ENCODE peak calls at places on chromosomes 4 and X, in four cellular contexts. O is GM12878, J is fibroblast of lung, L is HepG2. G is an unnamed sample.
A peak's percentile ranks its signal among the peaks of the same experiment; 100 is the strongest.

GRCh38 chrX:47843363-47843762 is 6.7 kb downstream of the ZNF81 start:
- DNase-seq in O (no peak), J (no peak), L (no peak), G (no peak)

GRCh38 chrX:82218361-82218760 is 1016.5 kb downstream of the SH3BGRL start:
- DNase-seq in O (peak; percentile 1), J (peak; percentile 5), L (peak; percentile 0), G (peak; percentile 88)

GRCh38 chr4:5758741-5759140 is 47.7 kb downstream of the EVC start:
- DNase-seq in O (peak; percentile 37), J (peak; percentile 81), L (no peak), G (no peak)

GRCh38 chr4:156946508-156947197 is 24.9 kb downstream of the PDGFC start:
- DNase-seq in O (no peak), J (peak; percentile 98), L (no peak), G (no peak)

GRCh38 chr4:32145987-32146386 is 1425.8 kb downstream of the PCDH7 start:
- DNase-seq in O (no peak), J (no peak), L (no peak), G (no peak)

GRCh38 chr4:110371016-110371795 is 104.7 kb upstream of the ENPEP start:
- DNase-seq in O (no peak), J (no peak), L (no peak), G (no peak)

GRCh38 chr4:40478215-40478614 is 143.1 kb downstream of the CHRNA9 start:
- DNase-seq in O (no peak), J (no peak), L (no peak), G (no peak)

GRCh38 chr4:165208322-165208652 is 926 bp downstream of the KLHL2 start:
- DNase-seq in O (no peak), J (no peak), L (no peak), G (no peak)

GRCh38 chr4:16991455-16991854 is 93.0 kb upstream of the LDB2 start:
- DNase-seq in O (no peak), J (no peak), L (no peak), G (no peak)

GRCh38 chrX:40720811-40721210 is 14.5 kb downstream of the MED14 start:
- DNase-seq in O (no peak), J (no peak), L (no peak), G (no peak)

GRCh38 chrX:1316527-1316926 is 20.1 kb upstream of the IL3RA start:
- DNase-seq in O (no peak), J (no peak), L (no peak), G (no peak)

GRCh38 chrX:76850851-76851250 is 423.3 kb downstream of the MAGEE1 start:
- DNase-seq in O (no peak), J (no peak), L (no peak), G (no peak)

GRCh38 chr4:147361726-147362125 is 119.2 kb upstream of the EDNRA start:
- DNase-seq in O (no peak), J (peak; percentile 98), L (no peak), G (no peak)

GRCh38 chr4:83503974-83504373 is 19.1 kb upstream of the ABRAXAS1 start:
- DNase-seq in O (no peak), J (no peak), L (no peak), G (no peak)

GRCh38 chr4:25654971-25655963 is at the start of gene SLC34A2:
- DNase-seq in O (no peak), J (no peak), L (peak; percentile 7), G (no peak)

GRCh38 chr4:25658357-25658771 is 2.7 kb downstream of the SLC34A2 start:
- DNase-seq in O (no peak), J (no peak), L (no peak), G (no peak)

GRCh38 chr4:25654031-25654970 is 1.4 kb upstream of the SLC34A2 start:
- DNase-seq in O (no peak), J (no peak), L (no peak), G (no peak)

GRCh38 chr4:25658777-25659176 is 3.1 kb downstream of the SLC34A2 start:
- DNase-seq in O (no peak), J (no peak), L (no peak), G (no peak)

DNA sequence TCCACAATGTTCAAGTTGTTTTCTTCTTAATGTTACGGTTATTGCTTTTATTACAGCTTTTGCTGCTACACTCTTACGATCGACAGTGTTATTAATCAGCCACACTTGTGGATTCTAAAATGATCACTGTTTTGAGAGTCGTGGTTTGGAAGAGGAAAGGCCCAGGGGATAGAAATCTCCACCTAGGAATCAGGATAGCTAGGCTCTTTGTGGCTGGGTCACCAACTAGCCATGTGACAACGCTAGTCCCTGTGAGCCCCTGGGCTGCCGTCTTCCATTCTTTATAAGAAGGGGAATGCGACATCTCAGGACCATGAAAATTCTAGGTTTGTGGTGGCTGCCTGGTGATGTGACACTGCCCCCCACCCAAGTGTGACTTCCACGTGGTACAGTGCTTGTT is 380 bp downstream of the SLC34A2 start:
- DNase-seq in O (no peak), J (no peak), L (no peak), G (no peak)
- H3K27me3 ChIP-seq in O (peaks cover 21% of the 10 kb centered on the region), J (peaks cover 21% of the 10 kb centered on the region), L (peaks cover 2% of the 10 kb centered on the region), G (no peaks in the 10 kb centered on the region)

GRCh38 chrX:9708923-9709553 is 56.6 kb downstream of the GPR143 start:
- DNase-seq in O (peak; percentile 42), J (peak; percentile 66), L (peak; percentile 21), G (peak; percentile 63)
- H3K4me2 ChIP-seq in O (no peak overlapping the region), J (no peak overlapping the region), L (no peak overlapping the region), G (no peak overlapping the region)

GRCh38 chr4:13541176-13541604 is 3.1 kb downstream of the NKX3-2 start:
- DNase-seq in O (no peak), J (no peak), L (no peak), G (no peak)
- H3K27me3 ChIP-seq in O (peaks cover 59% of the 10 kb centered on the region), J (peaks cover 77% of the 10 kb centered on the region), L (peaks cover 5% of the 10 kb centered on the region), G (peaks cover 38% of the 10 kb centered on the region)

GRCh38 chr4:78863991-78864390 is 75.2 kb downstream of the PAQR3 start:
- DNase-seq in O (no peak), J (no peak), L (no peak), G (no peak)
- H3K4me2 ChIP-seq in O (peak overlapping the region; percentile 43), J (no peak overlapping the region), L (no peak overlapping the region), G (no peak overlapping the region)

GRCh38 chr4:108168213-108168671 is 490 bp downstream of the LEF1 start:
- DNase-seq in O (no peak), J (peak; percentile 49), L (no peak), G (peak; percentile 27)
- H3K27me3 ChIP-seq in O (peaks cover 39% of the 10 kb centered on the region), J (peaks cover 44% of the 10 kb centered on the region), L (peaks cover 8% of the 10 kb centered on the region), G (peaks cover 30% of the 10 kb centered on the region)

GRCh38 chr4:38667005-38667771 is 3.2 kb downstream of the KLF3 start:
- DNase-seq in O (no peak), J (peak; percentile 98), L (peak; percentile 97), G (peak; percentile 90)
- H3K4me2 ChIP-seq in O (peak overlapping the region; percentile 94), J (peak overlapping the region; percentile 92), L (peak overlapping the region; percentile 96), G (peak overlapping the region; percentile 82)

DNA sequence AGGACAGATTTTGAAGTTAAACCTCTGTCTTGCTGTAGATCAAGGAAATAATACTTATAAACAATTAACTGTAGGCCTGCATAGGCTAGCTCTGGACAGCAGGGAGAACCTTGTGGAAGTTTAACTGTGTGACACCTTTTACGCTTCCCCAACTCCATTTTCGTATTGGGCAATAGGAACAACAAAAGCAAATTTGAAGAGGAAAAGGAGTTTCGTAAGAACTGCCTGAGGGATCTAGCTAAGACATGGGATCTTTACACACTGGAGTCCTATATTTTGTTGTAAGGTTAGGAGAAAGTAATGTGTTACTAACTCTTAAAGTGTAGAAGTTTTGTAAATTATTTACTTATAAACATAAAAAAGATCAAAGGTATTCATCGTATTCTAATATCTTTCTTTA is 324.9 kb upstream of the CASK start:
- DNase-seq in O (no peak), J (no peak), L (no peak), G (no peak)
- H3K27me3 ChIP-seq in O (no peaks in the 10 kb centered on the region), J (no peaks in the 10 kb centered on the region), L (no peaks in the 10 kb centered on the region), G (no peaks in the 10 kb centered on the region)

G was measured in MM.1S.